ENCODE peak calls at places on chromosomes 7 and 10, in six cellular contexts. Q is fibroblast of pulmonary artery, H is fibroblast of the aortic adventitia, M is heart right ventricle, I is mucosa of descending colon, G is kidney epithelial cell. X is an unnamed sample.

GRCh38 chr10:132163826-132164515 is 22.8 kb upstream of the DPYSL4 start:
- DNase-seq in M (no peak), H (no peak), Q (no peak), G (no peak), I (peak; percentile 39), X (no peak)

GRCh38 chr7:139936760-139937310 is 107.8 kb downstream of the TBXAS1 start:
- DNase-seq in Q (peak; percentile 93), I (no peak), M (no peak), G (no peak), H (peak; percentile 93), X (no peak)

GRCh38 chr10:80670774-80671173 is 133.1 kb downstream of the SH2D4B start:
- DNase-seq in I (no peak), H (no peak), Q (no peak), G (no peak), M (no peak), X (no peak)

GRCh38 chr7:79320741-79321473 is 132.6 kb downstream of the MAGI2 start:
- DNase-seq in H (no peak), Q (no peak), M (no peak), I (no peak), G (no peak), X (no peak)

GRCh38 chr7:100580466-100581283 is 5.3 kb downstream of the LRCH4 start:
- DNase-seq in G (no peak), I (peak; percentile 49), H (no peak), Q (no peak), M (no peak), X (no peak)

GRCh38 chr7:4286281-4286680 is 395.8 kb upstream of the FOXK1 start:
- DNase-seq in H (no peak), G (no peak), I (no peak), Q (no peak), M (no peak), X (peak; percentile 69)

GRCh38 chr7:118109607-118110006 is 74.4 kb upstream of the LSM8 start:
- DNase-seq in G (no peak), I (no peak), M (no peak), H (no peak), Q (no peak), X (no peak)

GRCh38 chr10:57663401-57663800 is 604.3 kb downstream of the IPMK start:
- DNase-seq in M (no peak), Q (no peak), G (no peak), I (no peak), H (no peak), X (no peak)

GRCh38 chr7:136953386-136953785 is 84.9 kb downstream of the CHRM2 start:
- DNase-seq in M (no peak), H (peak; percentile 64), G (no peak), Q (peak; percentile 48), I (no peak), X (no peak)

GRCh38 chr7:17665029-17665428 is 275.3 kb downstream of the SNX13 start:
- DNase-seq in G (no peak), H (no peak), Q (no peak), I (no peak), M (no peak), X (no peak)

GRCh38 chr7:151631149-151631967 is 111.7 kb upstream of the RHEB start:
- DNase-seq in Q (no peak), M (no peak), H (no peak), I (no peak), G (no peak), X (no peak)

GRCh38 chr7:100517305-100517704 is 21.7 kb upstream of the AGFG2 start:
- DNase-seq in M (no peak), G (no peak), Q (no peak), H (no peak), I (no peak), X (no peak)

GRCh38 chr7:34190299-34190698 is 285.0 kb downstream of the BMPER start:
- DNase-seq in Q (no peak), M (peak; percentile 69), H (peak; percentile 16), I (no peak), G (no peak), X (no peak)

GRCh38 chr7:14765731-14766130 is 136.8 kb downstream of the DGKB start:
- DNase-seq in M (no peak), G (no peak), H (no peak), I (no peak), Q (no peak), X (no peak)

DNA sequence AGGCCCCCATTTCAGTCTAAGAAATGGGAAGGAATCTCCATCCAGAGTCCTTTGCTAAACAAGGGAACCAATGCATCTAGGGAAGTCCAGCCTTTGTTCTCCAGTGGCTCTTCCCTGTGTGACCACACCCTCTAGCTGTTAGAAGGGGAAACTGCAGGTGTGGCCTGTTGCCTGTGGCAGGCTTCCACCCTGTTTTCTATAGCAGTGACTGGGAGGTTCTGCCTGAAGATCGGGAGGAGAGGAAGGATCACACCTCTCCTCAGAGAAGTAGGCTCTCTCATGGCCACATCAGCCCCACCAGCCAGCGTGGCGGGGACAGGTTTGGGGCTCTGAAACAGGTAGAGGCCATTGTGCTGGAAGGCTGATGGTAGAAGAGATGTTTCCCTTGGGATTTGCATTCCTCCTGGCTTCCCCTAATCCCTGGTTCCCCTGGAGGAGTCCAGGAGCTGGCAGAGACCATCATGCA is 47.7 kb upstream of the TRIM8 start:
- DNase-seq in M (no peak), Q (peak; percentile 78), G (no peak), I (no peak), H (peak; percentile 78), X (no peak)
- TF ChIP-seq CTCF in M (peak; percentile 81), Q (peak; percentile 94), G (peak; percentile 88), I (peak; percentile 84), H (peak; percentile 92), X (peak; percentile 36)

GRCh38 chr7:66815976-66816375 is 75.4 kb downstream of the RABGEF1 start:
- DNase-seq in H (no peak), Q (no peak), M (no peak), G (no peak), I (no peak), X (no peak)
- TF ChIP-seq CTCF in H (no peak), Q (no peak), M (no peak), G (no peak), I (no peak), X (no peak)

DNA sequence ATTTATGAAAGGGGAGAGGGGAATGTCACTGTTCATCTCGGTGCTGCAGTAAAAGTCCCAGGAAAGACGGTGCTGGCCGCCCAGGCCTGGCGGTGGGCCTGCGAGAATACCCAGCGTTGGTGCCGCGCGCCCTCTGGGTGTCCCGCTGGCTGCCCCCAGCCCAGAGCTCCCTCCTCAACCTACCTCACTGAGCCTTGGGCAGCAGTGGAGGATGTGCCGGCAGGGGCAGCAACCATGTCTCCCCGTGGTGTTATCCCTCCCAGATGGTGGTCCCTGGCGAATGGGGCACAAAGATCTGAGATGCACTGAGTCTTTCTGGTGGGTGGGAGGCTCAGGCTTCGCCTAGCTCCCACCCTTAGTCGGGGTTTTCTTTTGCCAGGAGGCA is 9.4 kb upstream of the TLX1 start:
- DNase-seq in M (no peak), G (no peak), Q (no peak), H (no peak), I (no peak), X (no peak)
- TF ChIP-seq CTCF in M (no peak), G (no peak), Q (no peak), H (no peak), I (no peak), X (no peak)

DNA sequence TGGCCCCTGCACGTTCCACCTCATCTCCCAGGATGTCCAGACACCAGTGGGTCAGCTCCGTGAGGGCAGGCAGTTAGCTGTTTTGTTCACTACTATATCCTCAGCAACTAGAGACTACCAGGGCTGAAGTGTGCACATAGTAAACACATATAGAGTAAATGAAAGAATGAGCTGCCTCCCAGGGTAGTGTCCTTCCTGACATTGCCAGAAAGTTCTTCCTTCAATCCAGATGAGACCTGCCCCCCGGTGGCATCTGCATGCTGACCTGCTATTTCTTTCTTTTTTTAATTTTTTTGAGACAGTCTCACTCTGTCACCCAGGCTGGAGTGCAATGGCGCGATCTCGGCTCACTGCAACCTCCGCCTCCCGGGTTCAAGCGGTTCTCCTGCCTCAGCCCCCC is 14.0 kb upstream of the ARPC1A start:
- DNase-seq in I (no peak), H (no peak), Q (no peak), G (no peak), M (no peak), X (no peak)
- TF ChIP-seq CTCF in I (no peak), H (no peak), Q (no peak), G (peak; percentile 18), M (no peak), X (no peak)